ENCODE peak calls at places on chromosome 10, in four cellular contexts. One of them, this sample, is unnamed.

GRCh38 chr10:26588611-26589010 is 108.9 kb upstream of the PDSS1 start:
- DNase-seq in NCI-H2081 treated with DMSO at 0.1 percent for 48 hours: no peak
- DNase-seq in prostate gland: no peak
- DNase-seq in fibroblast of mammary gland: no peak
- DNase-seq in this sample: no peak

GRCh38 chr10:99966306-99966705 is 43.4 kb downstream of the DNMBP start:
- DNase-seq in fibroblast of mammary gland: peak
- DNase-seq in prostate gland: no peak
- DNase-seq in NCI-H2081 treated with DMSO at 0.1 percent for 48 hours: no peak
- DNase-seq in this sample: no peak

GRCh38 chr10:127024655-127025054 is 119.4 kb downstream of the DOCK1 start:
- DNase-seq in fibroblast of mammary gland: peak
- DNase-seq in NCI-H2081 treated with DMSO at 0.1 percent for 48 hours: no peak
- DNase-seq in prostate gland: peak
- DNase-seq in this sample: no peak

GRCh38 chr10:117549100-117549499 is 6.6 kb downstream of the EMX2 start:
- DNase-seq in fibroblast of mammary gland: no peak
- DNase-seq in NCI-H2081 treated with DMSO at 0.1 percent for 48 hours: no peak
- DNase-seq in prostate gland: no peak
- DNase-seq in this sample: no peak

GRCh38 chr10:17375936-17376584 is 78.3 kb downstream of the ST8SIA6 start:
- DNase-seq in fibroblast of mammary gland: peak
- DNase-seq in NCI-H2081 treated with DMSO at 0.1 percent for 48 hours: no peak
- DNase-seq in prostate gland: no peak
- DNase-seq in this sample: no peak

GRCh38 chr10:111479966-111480365 is 403.1 kb downstream of the ADRA2A start:
- DNase-seq in prostate gland: no peak
- DNase-seq in fibroblast of mammary gland: no peak
- DNase-seq in NCI-H2081 treated with DMSO at 0.1 percent for 48 hours: no peak
- DNase-seq in this sample: no peak

GRCh38 chr10:3820255-3820654 is 35.2 kb upstream of the KLF6 start:
- DNase-seq in fibroblast of mammary gland: no peak
- DNase-seq in NCI-H2081 treated with DMSO at 0.1 percent for 48 hours: no peak
- DNase-seq in prostate gland: no peak
- DNase-seq in this sample: no peak

GRCh38 chr10:72309290-72310240 is 35.8 kb downstream of the DDIT4 start:
- DNase-seq in fibroblast of mammary gland: peak
- DNase-seq in prostate gland: peak
- DNase-seq in NCI-H2081 treated with DMSO at 0.1 percent for 48 hours: no peak
- DNase-seq in this sample: no peak

GRCh38 chr10:129841590-129841989 is 122.5 kb downstream of the EBF3 start:
- DNase-seq in prostate gland: no peak
- DNase-seq in NCI-H2081 treated with DMSO at 0.1 percent for 48 hours: no peak
- DNase-seq in fibroblast of mammary gland: no peak
- DNase-seq in this sample: no peak

GRCh38 chr10:92142949-92143348 is 147.9 kb downstream of the CPEB3 start:
- DNase-seq in prostate gland: no peak
- DNase-seq in NCI-H2081 treated with DMSO at 0.1 percent for 48 hours: no peak
- DNase-seq in fibroblast of mammary gland: no peak
- DNase-seq in this sample: no peak

GRCh38 chr10:15868006-15868405 is 7.7 kb upstream of the MINDY3 start:
- DNase-seq in prostate gland: no peak
- DNase-seq in fibroblast of mammary gland: no peak
- DNase-seq in NCI-H2081 treated with DMSO at 0.1 percent for 48 hours: no peak
- DNase-seq in this sample: no peak

GRCh38 chr10:49643296-49644034 is 29.6 kb downstream of the CHAT start:
- DNase-seq in NCI-H2081 treated with DMSO at 0.1 percent for 48 hours: no peak
- DNase-seq in prostate gland: no peak
- DNase-seq in fibroblast of mammary gland: no peak
- DNase-seq in this sample: no peak

GRCh38 chr10:43217563-43218205 is 49.2 kb downstream of the RASGEF1A start:
- DNase-seq in fibroblast of mammary gland: no peak
- DNase-seq in NCI-H2081 treated with DMSO at 0.1 percent for 48 hours: no peak
- DNase-seq in prostate gland: no peak
- DNase-seq in this sample: no peak

GRCh38 chr10:43000651-43001426 is 76.0 kb upstream of the RET start:
- DNase-seq in NCI-H2081 treated with DMSO at 0.1 percent for 48 hours: no peak
- DNase-seq in fibroblast of mammary gland: no peak
- DNase-seq in prostate gland: no peak
- DNase-seq in this sample: no peak

GRCh38 chr10:72009430-72010081 is 45.4 kb downstream of the CHST3 start:
- DNase-seq in NCI-H2081 treated with DMSO at 0.1 percent for 48 hours: no peak
- DNase-seq in fibroblast of mammary gland: peak
- DNase-seq in prostate gland: peak
- DNase-seq in this sample: peak

GRCh38 chr10:91629715-91630549 is 2.9 kb downstream of the PPP1R3C start:
- DNase-seq in fibroblast of mammary gland: no peak
- DNase-seq in prostate gland: no peak
- DNase-seq in NCI-H2081 treated with DMSO at 0.1 percent for 48 hours: no peak
- DNase-seq in this sample: no peak

GRCh38 chr10:60388709-60389241 is 900 bp downstream of the ANK3 start:
- DNase-seq in prostate gland: no peak
- DNase-seq in fibroblast of mammary gland: no peak
- DNase-seq in NCI-H2081 treated with DMSO at 0.1 percent for 48 hours: no peak
- DNase-seq in this sample: no peak

GRCh38 chr10:42997849-42998165 is 79.1 kb upstream of the RET start:
- DNase-seq in fibroblast of mammary gland: no peak
- DNase-seq in NCI-H2081 treated with DMSO at 0.1 percent for 48 hours: no peak
- DNase-seq in prostate gland: no peak
- DNase-seq in this sample: no peak

GRCh38 chr10:79282388-79282787 is 64.9 kb upstream of the PPIF start:
- DNase-seq in NCI-H2081 treated with DMSO at 0.1 percent for 48 hours: no peak
- DNase-seq in prostate gland: no peak
- DNase-seq in fibroblast of mammary gland: no peak
- DNase-seq in this sample: no peak

GRCh38 chr10:17229016-17229716 is 1.1 kb downstream of the VIM start:
- DNase-seq in prostate gland: peak
- DNase-seq in fibroblast of mammary gland: peak
- DNase-seq in NCI-H2081 treated with DMSO at 0.1 percent for 48 hours: no peak
- DNase-seq in this sample: peak

GRCh38 chr10:29140991-29141390 is 147.9 kb upstream of the LYZL1 start:
- DNase-seq in fibroblast of mammary gland: peak
- DNase-seq in prostate gland: no peak
- DNase-seq in NCI-H2081 treated with DMSO at 0.1 percent for 48 hours: no peak
- DNase-seq in this sample: no peak

GRCh38 chr10:70743430-70743788 is 41.8 kb downstream of the TBATA start:
- DNase-seq in fibroblast of mammary gland: no peak
- DNase-seq in NCI-H2081 treated with DMSO at 0.1 percent for 48 hours: no peak
- DNase-seq in prostate gland: no peak
- DNase-seq in this sample: no peak

GRCh38 chr10:114473776-114474175 is 69.5 kb upstream of the AFAP1L2 start:
- DNase-seq in NCI-H2081 treated with DMSO at 0.1 percent for 48 hours: no peak
- DNase-seq in prostate gland: no peak
- DNase-seq in fibroblast of mammary gland: no peak
- DNase-seq in this sample: no peak

GRCh38 chr10:3782456-3783312 is 2.3 kb downstream of the KLF6 start:
- DNase-seq in prostate gland: peak
- DNase-seq in NCI-H2081 treated with DMSO at 0.1 percent for 48 hours: no peak
- DNase-seq in fibroblast of mammary gland: peak
- DNase-seq in this sample: peak

GRCh38 chr10:123821136-123821535 is 70.5 kb downstream of the CPXM2 start:
- DNase-seq in NCI-H2081 treated with DMSO at 0.1 percent for 48 hours: no peak
- DNase-seq in fibroblast of mammary gland: no peak
- DNase-seq in prostate gland: no peak
- DNase-seq in this sample: no peak

GRCh38 chr10:91051834-91052233 is 130.9 kb upstream of the ANKRD1 start:
- DNase-seq in prostate gland: peak
- DNase-seq in NCI-H2081 treated with DMSO at 0.1 percent for 48 hours: peak
- DNase-seq in fibroblast of mammary gland: peak
- DNase-seq in this sample: peak

GRCh38 chr10:79320785-79321493 is 26.3 kb upstream of the PPIF start:
- DNase-seq in prostate gland: no peak
- DNase-seq in fibroblast of mammary gland: peak
- DNase-seq in NCI-H2081 treated with DMSO at 0.1 percent for 48 hours: no peak
- DNase-seq in this sample: no peak

This sample was measured in ureter.